ENCODE peak calls at places on chromosome 2, in ten cellular contexts. I, N, F, C, M, P, L, U, E and S are unnamed samples.

GRCh38 chr2:99747842-99748241 is 258.0 kb upstream of the REV1 start:
- DNase-seq in I (no peak), N (no peak), F (no peak), C (no peak), M (no peak), P (peak; percentile 30), L (no peak), U (no peak), E (no peak), S (no peak)

GRCh38 chr2:53353372-53354111 is 414.1 kb upstream of the CHAC2 start:
- DNase-seq in I (no peak), N (peak; percentile 15), F (no peak), C (no peak), M (no peak), P (no peak), L (no peak), U (no peak), E (no peak), S (no peak)

GRCh38 chr2:143264851-143265250 is 135.6 kb downstream of the ARHGAP15 start:
- DNase-seq in I (no peak), N (peak; percentile 92), F (no peak), C (no peak), M (no peak), P (no peak), L (no peak), U (no peak), E (no peak), S (no peak)

GRCh38 chr2:203579131-203579643 is 44.1 kb upstream of the RAPH1 start:
- DNase-seq in I (no peak), N (peak; percentile 84), F (peak; percentile 56), C (no peak), M (peak; percentile 43), P (peak; percentile 78), L (peak; percentile 27), U (no peak), E (no peak), S (no peak)

GRCh38 chr2:74333175-74333574 is 10.0 kb downstream of the SLC4A5 start:
- DNase-seq in I (peak; percentile 29), N (peak; percentile 31), F (no peak), C (no peak), M (peak; percentile 22), P (peak; percentile 32), L (peak; percentile 53), U (no peak), E (no peak), S (no peak)

GRCh38 chr2:200466703-200467418 is 43.0 kb downstream of the KCTD18 start:
- DNase-seq in I (no peak), N (peak; percentile 56), F (no peak), C (no peak), M (no peak), P (no peak), L (peak; percentile 81), U (no peak), E (peak; percentile 84), S (peak; percentile 56)

GRCh38 chr2:193841389-193842150 is 1646.8 kb upstream of the TMEFF2 start:
- DNase-seq in I (no peak), N (no peak), F (no peak), C (no peak), M (no peak), P (no peak), L (no peak), U (no peak), E (no peak), S (no peak)

GRCh38 chr2:95264626-95265025 is 9.6 kb upstream of the PROM2 start:
- DNase-seq in I (no peak), N (no peak), F (no peak), C (no peak), M (no peak), P (peak; percentile 7), L (no peak), U (no peak), E (no peak), S (no peak)

GRCh38 chr2:216043949-216044348 is 30.6 kb upstream of the MREG start:
- DNase-seq in I (no peak), N (no peak), F (no peak), C (no peak), M (no peak), P (no peak), L (no peak), U (no peak), E (no peak), S (no peak)

GRCh38 chr2:216047417-216047816 is 34.1 kb upstream of the MREG start:
- DNase-seq in I (no peak), N (no peak), F (no peak), C (no peak), M (no peak), P (no peak), L (no peak), U (no peak), E (no peak), S (no peak)

GRCh38 chr2:216039918-216040317 is 26.6 kb upstream of the MREG start:
- DNase-seq in I (no peak), N (no peak), F (no peak), C (no peak), M (no peak), P (no peak), L (no peak), U (no peak), E (no peak), S (no peak)

GRCh38 chr2:216044883-216045499 is 31.6 kb upstream of the MREG start:
- DNase-seq in I (no peak), N (peak; percentile 15), F (no peak), C (no peak), M (no peak), P (no peak), L (no peak), U (no peak), E (no peak), S (no peak)

DNA sequence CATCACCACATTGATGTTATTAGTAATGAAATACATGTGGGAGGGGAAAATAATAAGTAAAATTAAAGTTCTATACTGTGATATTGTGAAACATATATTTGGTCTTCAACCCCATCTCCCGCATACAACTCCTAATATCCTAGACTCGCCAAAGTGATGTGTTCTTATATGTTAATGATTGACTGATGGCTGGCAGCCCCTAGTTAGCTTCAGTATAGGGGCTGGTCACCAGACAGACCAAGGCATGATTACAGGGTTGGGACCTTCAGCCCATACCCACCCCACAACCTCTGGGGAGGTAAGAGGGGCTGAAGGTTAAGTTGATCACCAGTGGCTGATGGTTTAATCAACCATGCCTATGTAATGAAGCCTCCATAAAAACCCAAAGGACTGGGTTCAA is 28.1 kb upstream of the MREG start:
- DNase-seq in I (no peak), N (no peak), F (no peak), C (no peak), M (no peak), P (no peak), L (no peak), U (no peak), E (no peak), S (no peak)
- TF ChIP-seq POLR2A in I (no peak), N (no peak), F (no peak), C (no peak), M (no peak), P (no peak), L (no peak), U (no peak), E (no peak), S (no peak)

GRCh38 chr2:239195992-239196391 is 204.8 kb downstream of the HDAC4 start:
- DNase-seq in I (no peak), N (no peak), F (no peak), C (no peak), M (no peak), P (no peak), L (no peak), U (no peak), E (no peak), S (no peak)
- H3K27ac ChIP-seq in I (no peak overlapping the region), N (no peak overlapping the region), F (no peak overlapping the region), C (no peak overlapping the region), M (no peak overlapping the region), P (no peak overlapping the region), L (no peak overlapping the region), U (no peak overlapping the region), E (no peak overlapping the region), S (no peak overlapping the region)

GRCh38 chr2:130933501-130933900 is 96.8 kb downstream of the ARHGEF4 start:
- DNase-seq in I (no peak), N (no peak), F (no peak), C (no peak), M (no peak), P (no peak), L (no peak), U (no peak), E (no peak), S (no peak)

GRCh38 chr2:130922417-130922816 is 85.7 kb downstream of the ARHGEF4 start:
- DNase-seq in I (no peak), N (no peak), F (no peak), C (no peak), M (no peak), P (no peak), L (no peak), U (no peak), E (no peak), S (no peak)

GRCh38 chr2:130930740-130931659 is 94.3 kb downstream of the ARHGEF4 start:
- DNase-seq in I (no peak), N (no peak), F (no peak), C (no peak), M (no peak), P (no peak), L (no peak), U (no peak), E (no peak), S (no peak)

DNA sequence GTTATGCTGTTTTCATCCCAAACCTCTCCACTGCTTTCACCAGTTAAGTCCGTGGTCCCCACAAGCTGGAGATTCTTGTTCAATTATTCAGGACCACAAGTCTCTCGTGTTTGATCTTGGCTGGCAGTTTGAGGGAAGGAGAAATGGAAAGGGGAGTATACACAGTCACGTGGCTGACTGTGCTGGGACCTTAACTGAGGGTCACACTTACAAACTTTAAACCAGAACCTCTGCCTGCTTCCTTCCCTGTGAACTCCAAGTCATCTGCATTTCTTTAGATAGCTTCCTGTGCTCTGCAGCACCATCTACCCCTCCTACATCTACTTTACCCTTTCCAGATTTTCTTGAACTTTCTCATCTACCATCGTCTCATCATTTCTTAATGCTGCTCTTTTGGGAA is 91.7 kb downstream of the ARHGEF4 start:
- DNase-seq in I (no peak), N (no peak), F (no peak), C (no peak), M (no peak), P (no peak), L (no peak), U (no peak), E (no peak), S (no peak)
- TF ChIP-seq CTCF in I (no peak), N (no peak), F (no peak), C (no peak), M (no peak), P (no peak), L (no peak), U (no peak), E (no peak), S (no peak)

GRCh38 chr2:36356199-36356989 is 816 bp downstream of the CRIM1 start:
- DNase-seq in I (no peak), N (peak; percentile 34), F (peak; percentile 72), C (peak; percentile 86), M (peak; percentile 47), P (peak; percentile 55), L (peak; percentile 58), U (no peak), E (peak; percentile 81), S (peak; percentile 44)

GRCh38 chr2:36356990-36357505 is 1.5 kb downstream of the CRIM1 start:
- DNase-seq in I (no peak), N (peak; percentile 50), F (peak; percentile 59), C (no peak), M (peak; percentile 25), P (no peak), L (peak; percentile 22), U (no peak), E (peak; percentile 65), S (peak; percentile 30)

GRCh38 chr2:36354816-36355156 is 792 bp upstream of the CRIM1 start:
- DNase-seq in I (no peak), N (no peak), F (no peak), C (no peak), M (no peak), P (no peak), L (no peak), U (no peak), E (peak; percentile 62), S (no peak)

GRCh38 chr2:36355890-36356198 is 266 bp downstream of the CRIM1 start:
- DNase-seq in I (peak; percentile 11), N (no peak), F (no peak), C (no peak), M (no peak), P (no peak), L (no peak), U (no peak), E (no peak), S (no peak)

GRCh38 chr2:36355157-36355889 is at the start of gene CRIM1:
- DNase-seq in I (peak; percentile 41), N (peak; percentile 91), F (peak; percentile 93), C (peak; percentile 92), M (peak; percentile 89), P (peak; percentile 81), L (peak; percentile 91), U (peak; percentile 70), E (peak; percentile 96), S (peak; percentile 89)
- TF ChIP-seq POLR2A in I (no peak), N (peak; percentile 98), F (peak; percentile 84), C (peak; percentile 89), M (peak; percentile 77), P (no peak), L (peak; percentile 81), U (peak; percentile 95), E (peak; percentile 35), S (peak; percentile 93)